ENCODE peak calls at places on chromosomes 1 and 21, in five cellular contexts. J is hepatocyte; H is pancreas; W is effector memory CD4-positive, alpha-beta T cell; F is BJ. Q is an unnamed sample.

GRCh38 chr1:224769987-224770693 is 154.0 kb downstream of the CNIH3 start:
- DNase-seq in J (no peak), H (no peak), W (no peak), F (peak), Q (no peak)

GRCh38 chr1:59856725-59857338 is 42.1 kb downstream of the HOOK1 start:
- DNase-seq in J (peak), H (peak), W (no peak), F (no peak), Q (no peak)

GRCh38 chr1:59730759-59731478 is 83.8 kb upstream of the HOOK1 start:
- DNase-seq in J (peak), H (peak), W (no peak), F (peak), Q (peak)

GRCh38 chr1:27001570-27002360 is 8.3 kb downstream of the TRNP1 start:
- DNase-seq in J (peak), H (no peak), W (no peak), F (no peak), Q (no peak)

GRCh38 chr1:156114101-156114918 is at the start of gene LMNA:
- DNase-seq in J (peak), H (peak), W (peak), F (peak), Q (peak)

GRCh38 chr1:151251656-151252470 is 2.7 kb upstream of the PSMD4 start:
- DNase-seq in J (peak), H (peak), W (peak), F (peak), Q (peak)

GRCh38 chr1:91624331-91624730 is 123.7 kb downstream of the CDC7 start:
- DNase-seq in J (no peak), H (no peak), W (no peak), F (no peak), Q (no peak)

GRCh38 chr1:15343729-15344128 is 66.0 kb upstream of the EFHD2 start:
- DNase-seq in J (no peak), H (peak), W (no peak), F (no peak), Q (no peak)

GRCh38 chr1:207404849-207405525 is 49.1 kb upstream of the CR2 start:
- DNase-seq in J (peak), H (no peak), W (no peak), F (peak), Q (peak)

GRCh38 chr1:188043536-188044245 is 1214.9 kb downstream of the PLA2G4A start:
- DNase-seq in J (no peak), H (no peak), W (no peak), F (no peak), Q (no peak)

GRCh38 chr1:156689035-156689959 is 12.1 kb upstream of the NES start:
- DNase-seq in J (peak), H (peak), W (peak), F (no peak), Q (peak)

GRCh38 chr1:232306269-232306911 is 323.5 kb downstream of the SIPA1L2 start:
- DNase-seq in J (no peak), H (peak), W (no peak), F (no peak), Q (no peak)

GRCh38 chr1:153422450-153423068 is 6.2 kb downstream of the S100A7A start:
- DNase-seq in J (peak), H (peak), W (peak), F (no peak), Q (peak)

GRCh38 chr1:110515896-110516295 is 3.1 kb downstream of the KCNA10 start:
- DNase-seq in J (no peak), H (no peak), W (no peak), F (no peak), Q (no peak)

GRCh38 chr1:178344513-178345077 is 152.2 kb downstream of the CLEC20A start:
- DNase-seq in J (peak), H (no peak), W (no peak), F (peak), Q (peak)

GRCh38 chr1:90881034-90881433 is 140.8 kb downstream of the ZNF644 start:
- DNase-seq in J (no peak), H (no peak), W (no peak), F (no peak), Q (no peak)

GRCh38 chr1:179228783-179229213 is 679 bp downstream of the ABL2 start:
- DNase-seq in J (peak), H (peak), W (no peak), F (no peak), Q (no peak)

GRCh38 chr1:235632538-235633219 is 16.9 kb downstream of the GNG4 start:
- DNase-seq in J (no peak), H (no peak), W (no peak), F (no peak), Q (no peak)

GRCh38 chr1:207402744-207403143 is 51.4 kb upstream of the CR2 start:
- DNase-seq in J (no peak), H (no peak), W (no peak), F (no peak), Q (no peak)

GRCh38 chr21:38355353-38355752 is 98.6 kb downstream of the KCNJ15 start:
- DNase-seq in J (no peak), H (no peak), W (no peak), F (no peak), Q (no peak)

GRCh38 chr1:91529856-91530255 is 29.2 kb downstream of the CDC7 start:
- DNase-seq in J (no peak), H (no peak), W (no peak), F (no peak), Q (peak)

GRCh38 chr1:207327994-207328393 is 6.5 kb downstream of the CD55 start:
- DNase-seq in J (no peak), H (no peak), W (no peak), F (no peak), Q (peak)

GRCh38 chr21:20856926-20857325 is 141.3 kb upstream of the NCAM2 start:
- DNase-seq in J (peak), H (no peak), W (no peak), F (no peak), Q (no peak)

GRCh38 chr1:58936973-58937372 is 153.1 kb upstream of the JUN start:
- DNase-seq in J (no peak), H (no peak), W (no peak), F (no peak), Q (no peak)

GRCh38 chr1:116666747-116667576 is 571 bp downstream of the IGSF3 start:
- DNase-seq in J (peak), H (peak), W (no peak), F (no peak), Q (no peak)

GRCh38 chr1:208681878-208682663 is 437.9 kb upstream of the PLXNA2 start:
- DNase-seq in J (no peak), H (no peak), W (no peak), F (no peak), Q (peak)

GRCh38 chr1:100300691-100301090 is 34.7 kb downstream of the RTCA start:
- DNase-seq in J (no peak), H (no peak), W (no peak), F (no peak), Q (no peak)

GRCh38 chr1:244112046-244112445 is 61.0 kb downstream of the ZBTB18 start:
- DNase-seq in J (no peak), H (no peak), W (no peak), F (no peak), Q (no peak)

GRCh38 chr1:36446261-36446660 is 4.0 kb downstream of the OSCP1 start:
- DNase-seq in J (no peak), H (no peak), W (no peak), F (no peak), Q (no peak)

GRCh38 chr1:6134741-6135510 is 45.2 kb downstream of the CHD5 start:
- DNase-seq in J (no peak), H (no peak), W (no peak), F (no peak), Q (no peak)

GRCh38 chr21:37338671-37339526 is 27.7 kb upstream of the DYRK1A start:
- DNase-seq in J (peak), H (peak), W (no peak), F (peak), Q (peak)

GRCh38 chr1:35807614-35808375 is at the start of gene AGO4:
- DNase-seq in J (peak), H (peak), W (no peak), F (no peak), Q (no peak)

GRCh38 chr1:99950486-99950885 is 19.3 kb upstream of the SLC35A3 start:
- DNase-seq in J (no peak), H (no peak), W (no peak), F (no peak), Q (no peak)

GRCh38 chr1:243409284-243409683 is 153.4 kb downstream of the SDCCAG8 start:
- DNase-seq in J (no peak), H (no peak), W (no peak), F (no peak), Q (no peak)

GRCh38 chr1:118097622-118098348 is 87.2 kb downstream of the SPAG17 start:
- DNase-seq in J (no peak), H (no peak), W (no peak), F (no peak), Q (peak)

DNA sequence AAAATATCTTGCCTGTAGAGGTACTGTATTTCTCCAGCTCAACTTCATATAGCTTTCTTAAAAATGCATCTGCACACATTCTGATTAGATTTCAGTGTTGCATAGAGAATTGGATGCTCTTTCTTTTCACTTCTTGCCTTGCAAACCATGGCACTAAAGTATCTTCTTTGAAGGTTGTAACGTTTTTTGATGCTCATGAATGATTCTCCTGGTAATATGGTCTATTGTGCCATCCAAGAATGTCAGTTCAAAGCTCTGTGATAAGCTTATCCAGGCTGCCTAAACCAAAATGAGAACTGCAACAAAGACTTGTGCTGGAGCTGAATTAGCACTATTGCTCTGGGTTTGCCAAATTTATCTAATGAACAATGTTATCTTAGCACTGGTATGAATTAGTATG is 1.9 kb downstream of the SGIP1 start:
- DNase-seq in J (no peak), H (no peak), W (no peak), F (no peak), Q (no peak)
- H3K4me3 ChIP-seq in J (no peak), H (no peak), W (no peak), F (peak), Q (peak)

GRCh38 chr1:75328691-75329090 is 194.5 kb downstream of the LHX8 start:
- DNase-seq in J (no peak), H (no peak), W (no peak), F (no peak), Q (no peak)

GRCh38 chr1:75330633-75331032 is 196.4 kb downstream of the LHX8 start:
- DNase-seq in J (peak), H (no peak), W (no peak), F (no peak), Q (no peak)

DNA sequence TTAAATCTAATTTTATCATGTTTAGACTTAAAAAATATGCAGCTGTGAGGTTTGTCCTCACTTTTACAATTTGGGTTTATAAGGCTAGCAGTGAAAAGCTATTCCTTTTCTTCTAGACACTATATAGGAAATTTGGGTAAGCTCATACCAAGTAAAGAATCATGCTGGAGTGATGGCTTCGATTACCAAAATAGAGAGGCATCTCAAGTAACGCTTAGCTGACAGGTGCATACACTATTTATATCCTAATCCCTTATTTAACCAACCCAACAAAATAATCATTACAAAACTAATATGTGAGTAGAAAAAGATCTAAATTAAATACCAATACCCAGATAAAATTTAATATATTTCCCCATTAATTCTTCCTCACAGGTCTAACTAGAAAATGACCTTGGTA is 193.2 kb downstream of the LHX8 start:
- DNase-seq in J (no peak), H (no peak), W (no peak), F (no peak), Q (no peak)
- H3K4me3 ChIP-seq in J (no peak), H (no peak), W (no peak), F (no peak), Q (no peak)

DNA sequence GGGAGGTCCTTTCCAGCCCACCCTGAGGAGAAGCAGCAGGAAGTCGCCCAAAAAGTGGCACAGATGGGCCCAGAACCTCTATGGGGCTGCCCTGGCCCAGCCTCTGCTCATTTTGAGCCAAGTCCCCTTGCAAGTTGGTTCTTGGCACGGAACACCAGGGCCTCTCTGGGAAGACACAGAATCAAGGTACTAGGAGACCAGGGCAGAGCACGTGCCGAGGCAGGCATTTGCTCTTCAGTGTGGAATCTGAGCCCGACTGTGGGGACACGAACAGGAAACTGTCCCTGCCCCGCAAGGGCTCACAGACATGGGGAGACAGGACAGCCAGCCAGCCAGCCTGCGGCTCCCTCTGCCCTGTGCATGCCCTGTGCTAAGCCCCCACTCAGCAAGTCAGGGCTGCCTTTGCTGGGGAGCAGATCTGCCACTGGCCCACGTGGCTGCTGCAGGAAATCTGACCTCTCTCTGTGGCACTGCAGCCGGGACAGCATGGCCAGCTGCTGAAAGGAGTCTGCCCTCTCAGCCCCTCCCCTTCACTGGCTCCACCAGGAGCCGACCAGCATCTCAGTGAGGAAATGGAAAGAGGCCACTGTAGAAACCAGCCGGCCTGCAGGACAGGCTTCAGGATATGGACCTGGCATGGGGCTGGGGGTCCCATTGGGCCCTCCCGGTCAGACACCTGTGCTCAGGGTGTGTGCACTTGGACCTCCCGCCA is 3.6 kb downstream of the ARHGEF16 start:
- DNase-seq in J (no peak), H (no peak), W (no peak), F (no peak), Q (no peak)
- H3K4me3 ChIP-seq in J (no peak), H (no peak), W (no peak), F (no peak), Q (no peak)

GRCh38 chr1:241590734-241591133 is 49.4 kb downstream of the CHML start:
- DNase-seq in J (peak), H (no peak), W (no peak), F (no peak), Q (no peak)

GRCh38 chr1:241591317-241591716 is 48.9 kb downstream of the CHML start:
- DNase-seq in J (peak), H (no peak), W (no peak), F (peak), Q (no peak)

GRCh38 chr1:241593186-241593585 is 47.0 kb downstream of the CHML start:
- DNase-seq in J (no peak), H (no peak), W (no peak), F (no peak), Q (no peak)

GRCh38 chr1:241591736-241592135 is 48.4 kb downstream of the CHML start:
- DNase-seq in J (no peak), H (no peak), W (no peak), F (no peak), Q (no peak)

DNA sequence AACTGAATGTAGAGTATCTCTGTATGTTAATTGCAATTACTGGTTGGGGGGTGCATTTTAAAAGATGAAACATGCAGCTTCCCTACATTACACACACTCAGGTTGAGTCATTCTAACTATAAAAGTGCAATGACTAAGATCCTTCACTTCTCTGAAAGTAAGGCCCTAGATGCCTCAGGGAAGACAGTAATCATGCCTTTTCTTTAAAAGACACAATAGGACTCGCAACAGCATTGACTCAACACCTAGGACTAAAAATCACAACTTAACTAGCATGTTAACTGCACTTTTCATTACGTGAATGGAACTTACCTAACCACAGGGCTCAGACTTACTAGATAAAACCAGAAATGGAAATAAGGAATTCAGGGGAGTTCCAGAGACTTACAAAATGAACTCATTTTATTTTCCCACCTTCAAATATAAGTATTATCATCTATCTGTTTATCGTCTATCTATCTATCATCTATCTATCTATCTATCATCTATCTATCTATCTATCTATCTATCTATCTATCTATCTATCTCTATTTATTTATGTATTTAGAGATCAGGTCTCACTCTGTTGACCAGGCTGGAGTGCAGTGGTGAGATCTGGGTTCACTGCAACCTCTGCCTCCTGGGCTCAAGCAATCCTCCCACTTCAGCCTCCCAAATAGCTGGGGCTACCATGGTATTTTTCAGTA is 47.8 kb downstream of the CHML start:
- DNase-seq in J (no peak), H (no peak), W (no peak), F (peak), Q (no peak)
- H3K4me3 ChIP-seq in J (no peak), H (no peak), W (no peak), F (no peak), Q (no peak)

DNA sequence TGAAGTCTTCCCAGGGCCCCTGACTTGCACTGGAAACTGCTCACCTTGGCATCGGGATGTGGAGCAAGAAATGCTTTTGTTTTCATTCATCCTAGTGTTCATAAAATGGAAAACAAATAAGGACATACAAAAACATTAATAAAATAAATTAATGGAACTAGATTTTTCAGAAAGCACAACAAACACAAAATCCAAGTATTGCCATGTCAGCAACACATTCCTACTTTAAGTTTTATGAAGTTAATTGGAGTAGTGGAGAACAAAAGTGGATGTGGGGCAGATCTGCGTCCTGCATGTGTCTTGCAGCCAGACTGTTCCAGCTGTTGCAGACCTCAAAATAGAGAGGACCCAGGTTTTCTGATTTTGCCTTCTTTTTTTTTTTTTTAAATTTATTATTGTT is 32.9 kb downstream of the PRMT2 start:
- DNase-seq in J (no peak), H (no peak), W (no peak), F (no peak), Q (no peak)
- H3K4me3 ChIP-seq in J (peak), H (no peak), W (peak), F (peak), Q (peak)

GRCh38 chr1:172378109-172378755 is 42.3 kb upstream of the C1orf105 start:
- DNase-seq in J (no peak), H (no peak), W (no peak), F (no peak), Q (no peak)

GRCh38 chr1:172382949-172383348 is 37.5 kb upstream of the C1orf105 start:
- DNase-seq in J (no peak), H (no peak), W (no peak), F (no peak), Q (no peak)

GRCh38 chr1:172382406-172382805 is 38.1 kb upstream of the C1orf105 start:
- DNase-seq in J (no peak), H (no peak), W (no peak), F (no peak), Q (no peak)

GRCh38 chr1:172381981-172382380 is 38.5 kb upstream of the C1orf105 start:
- DNase-seq in J (peak), H (no peak), W (no peak), F (no peak), Q (no peak)

DNA sequence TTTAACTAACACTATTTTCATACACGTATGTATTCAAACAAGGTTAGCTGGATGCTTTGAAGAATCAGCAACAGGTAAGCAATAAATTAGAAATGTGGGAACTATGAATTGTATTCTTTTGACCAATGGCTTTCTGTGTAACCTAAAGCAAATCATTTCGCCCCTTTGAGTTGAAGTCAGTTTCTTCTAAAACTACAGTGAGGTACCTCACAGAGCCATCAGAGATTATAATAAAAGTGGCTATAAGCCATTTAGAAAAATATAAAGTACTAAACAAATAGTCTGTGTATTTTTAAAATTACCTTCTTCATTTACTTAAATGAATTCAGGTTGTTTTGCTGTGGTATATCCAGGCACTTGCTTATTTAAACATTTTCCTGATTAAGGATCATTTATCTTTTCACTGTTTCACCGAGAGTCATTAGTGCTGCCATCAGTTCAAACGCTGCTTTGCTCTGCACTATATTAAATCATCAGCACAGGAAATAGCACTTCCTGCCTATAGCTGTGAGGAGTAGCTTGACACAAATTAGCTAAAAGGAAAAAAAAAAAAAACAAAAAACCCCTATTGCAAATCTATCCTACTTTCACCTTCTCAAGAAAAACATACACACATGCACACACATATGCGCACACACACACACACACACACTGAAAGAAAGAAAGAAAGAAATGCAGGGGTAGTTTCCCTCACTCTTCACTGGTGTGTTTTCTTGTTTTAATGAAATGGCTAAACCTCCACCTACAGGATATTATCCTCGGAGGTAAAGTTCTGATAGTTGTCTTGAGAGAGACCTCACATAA is 39.8 kb upstream of the C1orf105 start:
- DNase-seq in J (no peak), H (no peak), W (no peak), F (no peak), Q (no peak)
- H3K4me3 ChIP-seq in J (no peak), H (no peak), W (no peak), F (no peak), Q (no peak)